ENCODE peak calls at places on chromosomes 2 and 18, in six cellular contexts. R, H, L, D, W and B are unnamed samples.

GRCh38 chr2:22843919-22844537 is 541.0 kb upstream of the KLHL29 start:
- DNase-seq in L (no peak), R (no peak), D (no peak), W (no peak), H (no peak), B (no peak)

GRCh38 chr2:108565778-108566375 is 31.6 kb downstream of the LIMS1 start:
- DNase-seq in L (no peak), W (no peak), R (no peak), H (no peak), D (no peak), B (peak; percentile 69)

GRCh38 chr2:227238242-227239237 is 74.1 kb downstream of the COL4A3 start:
- DNase-seq in W (peak; percentile 46), D (peak; percentile 65), R (peak; percentile 35), H (peak; percentile 77), L (peak; percentile 80), B (peak; percentile 69)

GRCh38 chr18:58624011-58624410 is 4.9 kb downstream of the ALPK2 start:
- DNase-seq in W (no peak), D (no peak), H (no peak), L (no peak), R (peak; percentile 50), B (peak; percentile 62)

GRCh38 chr2:153214349-153214748 is 264.2 kb downstream of the RPRM start:
- DNase-seq in L (no peak), H (no peak), W (no peak), R (no peak), D (no peak), B (no peak)

GRCh38 chr2:64645014-64645418 is 8.7 kb downstream of the SERTAD2 start:
- DNase-seq in L (peak; percentile 53), R (peak; percentile 80), H (peak; percentile 61), W (no peak), D (peak; percentile 73), B (peak; percentile 79)

GRCh38 chr18:10421859-10422258 is 32.6 kb upstream of the APCDD1 start:
- DNase-seq in W (no peak), R (peak; percentile 94), D (no peak), H (no peak), L (no peak), B (peak; percentile 45)

GRCh38 chr2:75559633-75560021 is 1.1 kb downstream of the EVA1A start:
- DNase-seq in D (no peak), H (no peak), L (no peak), W (no peak), R (no peak), B (no peak)

GRCh38 chr2:239688098-239688497 is 287.3 kb upstream of the HDAC4 start:
- DNase-seq in H (peak; percentile 47), D (no peak), W (no peak), L (no peak), R (no peak), B (no peak)

GRCh38 chr2:33342171-33342570 is 134.3 kb upstream of the RASGRP3 start:
- DNase-seq in D (no peak), R (no peak), H (no peak), W (no peak), L (no peak), B (no peak)
- TF ChIP-seq CTCF in D (no peak), R (no peak), H (no peak), W (no peak), L (no peak), B (no peak)

GRCh38 chr2:221616561-221616960 is 44.5 kb upstream of the EPHA4 start:
- DNase-seq in H (no peak), W (no peak), D (no peak), R (no peak), L (no peak), B (no peak)

GRCh38 chr2:221614274-221614673 is 42.2 kb upstream of the EPHA4 start:
- DNase-seq in D (no peak), W (no peak), R (no peak), L (no peak), H (no peak), B (no peak)

GRCh38 chr2:221612171-221612570 is 40.1 kb upstream of the EPHA4 start:
- DNase-seq in D (no peak), W (no peak), H (no peak), R (no peak), L (no peak), B (no peak)

GRCh38 chr2:221612800-221613199 is 40.7 kb upstream of the EPHA4 start:
- DNase-seq in W (no peak), R (no peak), H (no peak), D (no peak), L (no peak), B (no peak)

DNA sequence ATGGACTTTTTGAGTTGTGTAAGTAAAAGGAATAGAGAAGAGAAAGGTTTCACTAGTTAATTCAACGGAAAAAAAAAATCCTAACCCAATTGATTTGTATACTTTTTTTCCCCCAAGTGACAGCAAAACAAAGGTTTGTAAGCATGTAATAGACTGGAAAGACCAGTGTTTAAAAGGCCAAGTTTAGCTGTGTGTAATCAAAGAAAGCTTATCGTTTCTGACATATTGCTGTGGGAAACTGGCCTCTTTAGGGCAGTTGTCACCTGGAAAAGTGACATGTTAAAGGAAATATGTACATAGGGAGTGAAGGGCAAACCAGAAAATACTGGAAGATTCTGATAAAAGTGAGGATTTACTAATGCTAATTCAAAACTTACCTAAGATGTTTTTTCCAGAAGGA is 45.9 kb upstream of the EPHA4 start:
- DNase-seq in L (no peak), W (no peak), R (no peak), H (no peak), D (no peak), B (no peak)
- TF ChIP-seq CTCF in L (no peak), W (no peak), R (no peak), H (no peak), D (no peak), B (no peak)

GRCh38 chr18:62379051-62379450 is 53.9 kb downstream of the TNFRSF11A start:
- DNase-seq in L (no peak), R (peak; percentile 17), W (no peak), D (no peak), H (no peak), B (no peak)
- TF ChIP-seq CTCF in L (no peak), R (no peak), W (no peak), D (no peak), H (no peak), B (no peak)

DNA sequence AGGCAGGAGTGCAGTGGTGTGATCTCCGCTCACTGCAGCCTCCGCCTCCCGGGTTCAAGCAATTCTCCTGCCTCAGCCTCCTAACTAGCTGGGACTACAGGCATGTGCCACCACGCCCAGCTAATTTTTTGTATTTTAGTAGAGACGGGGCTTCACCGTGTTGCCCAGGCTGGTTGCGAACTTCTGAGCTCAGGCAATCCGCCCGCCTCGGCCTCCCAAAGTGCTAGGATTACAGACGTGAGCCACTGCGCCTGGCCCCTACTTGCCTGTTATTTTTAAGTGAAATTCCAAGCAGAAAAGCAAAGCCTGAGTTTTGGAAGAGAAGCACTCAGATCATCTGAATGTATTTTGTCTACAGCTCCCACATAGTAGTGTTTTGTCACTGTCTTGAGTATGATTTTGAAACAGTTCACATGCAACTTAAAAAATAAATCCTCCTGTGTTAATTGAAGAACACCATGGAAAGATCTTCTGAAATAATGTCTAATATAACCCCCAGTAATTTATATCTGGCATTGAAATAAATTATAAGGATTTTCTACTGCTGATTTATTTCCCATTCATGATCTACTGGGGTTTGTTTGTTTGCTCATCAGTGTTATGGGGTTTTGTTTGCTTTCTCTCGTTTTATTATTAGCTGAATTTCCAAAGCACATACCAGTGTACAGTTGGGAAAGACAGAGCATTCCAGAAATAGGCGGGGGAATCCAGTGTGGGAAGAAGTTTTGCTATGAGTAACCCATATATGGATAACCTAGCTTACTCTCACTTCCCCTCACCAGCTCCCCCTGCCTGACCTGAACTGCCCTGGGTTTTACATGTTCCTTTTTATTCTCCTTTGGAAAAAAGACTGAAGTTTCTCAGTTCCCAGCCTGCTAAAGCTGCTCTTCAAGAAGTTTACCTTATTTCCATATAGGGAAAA is 80.1 kb upstream of the MAP3K20 start:
- DNase-seq in H (no peak), R (peak; percentile 93), D (peak; percentile 72), W (no peak), L (no peak), B (peak; percentile 95)
- TF ChIP-seq CTCF in H (no peak), R (peak; percentile 54), D (peak; percentile 75), W (no peak), L (no peak), B (peak; percentile 48)

DNA sequence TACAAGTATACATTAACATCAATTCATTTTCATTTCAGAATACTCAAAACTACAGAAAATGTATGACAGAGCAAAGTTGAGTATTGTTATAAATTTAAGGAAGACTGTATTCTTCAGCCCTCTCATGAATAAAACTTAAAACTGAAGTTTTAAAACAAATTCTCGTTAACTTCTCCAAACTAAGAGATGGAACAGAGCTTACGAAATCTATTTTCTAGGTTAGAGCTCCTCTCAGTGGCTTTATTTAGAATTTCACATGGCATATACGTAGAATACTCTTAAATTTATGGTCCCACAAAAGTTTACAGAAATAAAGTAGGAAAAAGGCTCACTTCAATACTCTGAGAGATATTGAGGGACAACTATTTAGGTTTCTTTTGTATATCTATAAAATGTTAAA is 612.1 kb downstream of the KCNJ3 start:
- DNase-seq in R (peak; percentile 1), L (no peak), H (no peak), W (no peak), D (no peak), B (peak; percentile 30)
- TF ChIP-seq CTCF in R (peak; percentile 35), L (peak; percentile 6), H (peak; percentile 43), W (no peak), D (peak; percentile 72), B (peak; percentile 30)

GRCh38 chr2:35199298-35199697 is 1156.3 kb upstream of the CRIM1 start:
- DNase-seq in L (no peak), H (no peak), R (no peak), D (no peak), W (no peak), B (no peak)
- TF ChIP-seq CTCF in L (no peak), H (peak; percentile 32), R (no peak), D (peak; percentile 33), W (no peak), B (no peak)